ENCODE peak calls at places on chromosomes 1 and 21, in nine cellular contexts. M is GM23248, E is neural progenitor cell, S is H9, X is K562, L is trophoblast cell, J is H1, K is mesendoderm, Z is IMR-90. T is an unnamed sample. For H3K4me1, the result is how much of the 10 kb centered on the place peaks cover.

GRCh38 chr1:165697491-165697880 is 876 bp downstream of the ALDH9A1 start:
- DNase-seq in S (no peak), J (no peak), L (peak), E (peak), Z (no peak), M (peak), X (no peak), K (no peak), T (no peak)

GRCh38 chr1:38559180-38559874 is 300.2 kb downstream of the RRAGC start:
- DNase-seq in S (no peak), E (no peak), L (no peak), M (peak), X (no peak), Z (no peak), J (no peak), K (no peak), T (no peak)

GRCh38 chr1:29890201-29890959 is 654.1 kb downstream of the PTPRU start:
- DNase-seq in M (no peak), J (no peak), X (no peak), K (no peak), Z (no peak), E (no peak), S (no peak), L (no peak), T (no peak)

GRCh38 chr1:66250483-66250882 is 283.5 kb upstream of the SGIP1 start:
- DNase-seq in M (no peak), L (peak), K (no peak), X (no peak), Z (no peak), E (no peak), S (no peak), J (no peak), T (no peak)

GRCh38 chr1:175073054-175073453 is 5.4 kb downstream of the TNN start:
- DNase-seq in E (no peak), K (no peak), S (no peak), Z (no peak), X (no peak), L (peak), J (no peak), M (peak), T (peak)

GRCh38 chr1:20233394-20233793 is 47.1 kb upstream of the PLA2G2C start:
- DNase-seq in M (peak), K (peak), X (peak), E (peak), J (no peak), S (no peak), Z (peak), L (peak), T (peak)

GRCh38 chr1:245213066-245213465 is 58.3 kb downstream of the KIF26B start:
- DNase-seq in L (no peak), J (no peak), E (no peak), X (no peak), Z (no peak), M (no peak), S (no peak), K (no peak), T (no peak)

GRCh38 chr21:38817371-38818335 is 11.9 kb downstream of the ETS2 start:
- DNase-seq in L (peak), J (no peak), K (no peak), S (no peak), E (no peak), M (peak), Z (peak), X (no peak), T (no peak)

GRCh38 chr1:22216210-22216883 is 73.5 kb upstream of the WNT4 start:
- DNase-seq in S (peak), M (peak), L (no peak), E (peak), K (no peak), J (no peak), Z (no peak), X (no peak), T (no peak)

GRCh38 chr1:42385283-42385682 is 4.7 kb downstream of the RIMKLA start:
- DNase-seq in M (peak), Z (peak), L (no peak), X (no peak), E (no peak), J (no peak), S (no peak), K (peak), T (no peak)

GRCh38 chr21:33259428-33259827 is 6.7 kb upstream of the IL10RB start:
- DNase-seq in X (no peak), M (peak), L (no peak), J (no peak), S (no peak), K (no peak), Z (peak), E (no peak), T (no peak)

GRCh38 chr1:242524571-242525359 is at the start of gene PLD5:
- DNase-seq in E (peak), L (peak), M (peak), S (peak), J (peak), Z (no peak), K (peak), X (peak), T (no peak)

GRCh38 chr21:34278451-34278850 is 85.4 kb upstream of the KCNE2 start:
- DNase-seq in S (no peak), K (no peak), X (no peak), Z (no peak), M (no peak), L (no peak), J (no peak), E (no peak), T (no peak)

GRCh38 chr1:95752515-95753381 is 518.7 kb downstream of the RWDD3 start:
- DNase-seq in M (no peak), J (no peak), S (no peak), L (no peak), K (no peak), Z (no peak), E (no peak), X (no peak), T (no peak)

GRCh38 chr1:201503397-201504176 is 3.3 kb downstream of the CSRP1 start:
- DNase-seq in E (peak), K (peak), S (peak), Z (peak), X (no peak), M (peak), J (no peak), L (peak), T (no peak)

GRCh38 chr1:233357595-233358446 is 30.3 kb downstream of the MAP3K21 start:
- DNase-seq in J (no peak), X (no peak), L (no peak), M (no peak), E (no peak), S (no peak), Z (no peak), K (no peak), T (peak)

GRCh38 chr1:41411229-41411628 is 50.0 kb downstream of the FOXO6 start:
- DNase-seq in L (peak), S (no peak), K (peak), J (no peak), Z (no peak), X (no peak), E (no peak), M (no peak), T (no peak)

GRCh38 chr1:112435448-112435847 is 39.4 kb downstream of the CTTNBP2NL start:
- DNase-seq in Z (no peak), S (no peak), E (no peak), J (no peak), K (no peak), X (no peak), L (no peak), M (no peak), T (no peak)

GRCh38 chr1:70429219-70429618 is 18.2 kb downstream of the CTH start:
- DNase-seq in J (no peak), Z (peak), E (no peak), S (no peak), K (no peak), X (no peak), M (peak), L (no peak), T (no peak)

GRCh38 chr21:34671891-34672290 is 3.1 kb downstream of the CLIC6 start:
- DNase-seq in E (no peak), M (no peak), J (no peak), L (no peak), S (no peak), K (no peak), X (no peak), Z (no peak), T (no peak)

GRCh38 chr1:27487927-27488522 is 1.9 kb downstream of the WASF2 start:
- DNase-seq in J (no peak), M (peak), K (no peak), L (peak), S (no peak), Z (no peak), X (no peak), E (no peak), T (peak)

GRCh38 chr1:22137006-22137720 is 5.7 kb downstream of the WNT4 start:
- DNase-seq in M (no peak), E (peak), K (peak), Z (peak), J (no peak), S (peak), X (no peak), L (no peak), T (no peak)

GRCh38 chr1:153586347-153586746 is 20.7 kb upstream of the S100A2 start:
- DNase-seq in S (no peak), M (no peak), Z (no peak), J (no peak), L (no peak), E (no peak), X (no peak), K (no peak), T (no peak)

DNA sequence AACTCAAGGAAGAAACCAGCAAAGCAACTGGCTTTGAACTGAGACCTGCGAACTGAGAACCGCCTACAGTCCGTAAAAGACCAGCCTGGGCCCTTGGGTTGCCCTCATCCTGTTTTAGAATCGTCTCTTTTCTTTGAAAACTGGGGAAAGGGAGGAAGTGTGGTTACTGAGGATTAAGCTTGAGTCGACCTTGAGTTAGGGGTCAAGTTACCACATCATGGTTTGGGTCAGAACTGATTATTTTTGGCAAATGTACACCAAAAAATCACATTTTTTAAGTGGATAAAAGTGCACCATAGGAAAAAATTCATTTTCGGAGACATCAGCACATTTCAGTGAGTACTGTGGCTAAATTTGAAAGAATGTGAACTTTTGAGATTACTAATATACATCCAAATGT is 76.9 kb upstream of the KAZN start:
- DNase-seq in X (no peak), K (no peak), S (no peak), E (no peak), Z (no peak), M (no peak), L (no peak), J (no peak), T (no peak)
- H3K4me2 ChIP-seq in X (no peak), K (no peak), S (no peak), E (no peak), Z (no peak), M (peak), L (no peak), J (no peak), T (no peak)

DNA sequence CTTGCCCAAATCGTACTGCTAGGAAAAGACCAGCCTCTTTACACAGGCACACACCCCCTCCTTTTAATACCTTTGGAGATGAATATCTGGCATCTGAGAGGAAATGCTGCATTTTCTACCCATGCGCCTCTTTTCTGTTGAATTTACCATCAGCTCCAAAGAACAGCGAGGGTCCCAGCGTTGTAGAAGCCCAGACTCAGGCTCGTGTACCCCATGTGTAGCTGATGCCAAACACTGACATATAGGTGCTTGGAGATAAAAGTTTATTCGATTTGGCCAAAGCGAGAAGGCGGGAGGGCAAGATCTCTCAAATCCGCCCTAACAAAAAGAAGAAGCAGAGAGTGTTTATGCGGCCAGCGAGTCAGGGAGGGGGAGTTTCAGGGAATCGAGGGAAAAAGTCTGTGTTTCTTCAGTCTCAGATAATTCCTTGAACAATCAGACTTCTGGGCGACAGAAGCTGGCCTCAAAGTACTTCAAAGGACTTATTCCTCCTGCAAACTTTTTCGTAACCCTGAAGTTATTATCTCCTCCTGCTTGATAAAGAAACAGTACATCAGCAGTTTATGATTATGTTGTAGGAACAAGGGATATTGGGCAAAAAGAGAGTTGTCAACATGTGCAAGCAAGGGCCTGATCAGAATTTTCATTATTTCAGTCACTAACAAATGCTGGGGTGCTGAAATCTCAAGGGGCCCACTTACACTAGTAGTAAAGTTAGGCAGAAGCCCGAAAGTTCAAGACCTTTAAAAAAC is 642 bp upstream of the CREG1 start:
- DNase-seq in M (no peak), X (no peak), S (no peak), E (peak), J (peak), L (no peak), Z (no peak), K (peak), T (peak)
- H3K9ac ChIP-seq in M (peak), X (peak), S (peak), E (no peak), J (no peak), L (no peak), Z (no peak), K (peak), T (peak)

GRCh38 chr1:151936203-151936602 is 26.9 kb upstream of the THEM4 start:
- DNase-seq in S (no peak), J (no peak), E (no peak), M (no peak), K (no peak), L (no peak), Z (no peak), X (no peak), T (no peak)

GRCh38 chr1:151936653-151937052 is 27.3 kb upstream of the THEM4 start:
- DNase-seq in L (no peak), S (no peak), E (peak), J (no peak), X (peak), K (peak), M (no peak), Z (no peak), T (no peak)

GRCh38 chr1:151939789-151940188 is 30.5 kb upstream of the THEM4 start:
- DNase-seq in M (no peak), L (no peak), Z (no peak), S (no peak), X (no peak), K (no peak), E (no peak), J (no peak), T (peak)

GRCh38 chr1:151942882-151943281 is 33.6 kb upstream of the THEM4 start:
- DNase-seq in M (no peak), Z (no peak), X (no peak), S (no peak), E (no peak), L (peak), K (no peak), J (no peak), T (no peak)

GRCh38 chr1:151939141-151939540 is 29.8 kb upstream of the THEM4 start:
- DNase-seq in E (no peak), K (no peak), L (peak), Z (no peak), M (no peak), X (no peak), J (no peak), S (no peak), T (no peak)
- H3K4me1 ChIP-seq in E (under half), K (under half), L (under half), Z (under half), M (under half), X (under half), J (under half), S (under half), T (under half)

DNA sequence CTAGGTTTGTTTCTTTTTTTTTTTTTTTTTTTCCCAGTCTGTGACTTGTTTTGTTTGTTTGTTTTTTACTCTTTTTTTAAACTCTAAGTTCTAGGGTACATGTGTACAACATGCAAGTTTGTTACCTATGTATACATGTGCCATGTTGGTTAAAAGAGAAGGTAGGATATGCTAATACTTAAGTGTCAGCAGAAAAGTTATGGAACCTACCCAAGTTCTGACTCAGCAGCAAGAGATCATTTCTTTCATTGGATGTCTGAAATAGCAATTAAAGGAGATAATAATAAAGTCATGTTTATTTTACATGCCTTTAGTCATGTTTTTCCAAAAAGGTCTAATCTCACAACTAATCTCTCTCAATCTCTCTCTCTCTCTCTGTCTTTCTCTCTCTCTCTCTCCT is 87.4 kb upstream of the PALMD start:
- DNase-seq in K (no peak), S (no peak), X (no peak), J (no peak), M (peak), L (no peak), E (no peak), Z (peak), T (no peak)
- H3K4me2 ChIP-seq in K (no peak), S (no peak), X (no peak), J (no peak), M (peak), L (no peak), E (no peak), Z (no peak), T (no peak)

GRCh38 chr1:198619375-198620140 is 19.3 kb upstream of the PTPRC start:
- DNase-seq in J (no peak), K (no peak), L (no peak), S (no peak), Z (no peak), X (no peak), M (no peak), E (no peak), T (peak)

GRCh38 chr1:198623920-198624647 is 14.8 kb upstream of the PTPRC start:
- DNase-seq in E (no peak), M (peak), X (no peak), J (no peak), L (no peak), Z (peak), K (no peak), S (no peak), T (peak)

GRCh38 chr1:198622532-198623218 is 16.2 kb upstream of the PTPRC start:
- DNase-seq in J (no peak), X (no peak), E (no peak), M (no peak), Z (no peak), L (no peak), S (no peak), K (no peak), T (peak)

GRCh38 chr1:198620951-198621824 is 17.7 kb upstream of the PTPRC start:
- DNase-seq in S (no peak), M (no peak), Z (no peak), E (no peak), L (peak), J (no peak), K (no peak), X (no peak), T (peak)

DNA sequence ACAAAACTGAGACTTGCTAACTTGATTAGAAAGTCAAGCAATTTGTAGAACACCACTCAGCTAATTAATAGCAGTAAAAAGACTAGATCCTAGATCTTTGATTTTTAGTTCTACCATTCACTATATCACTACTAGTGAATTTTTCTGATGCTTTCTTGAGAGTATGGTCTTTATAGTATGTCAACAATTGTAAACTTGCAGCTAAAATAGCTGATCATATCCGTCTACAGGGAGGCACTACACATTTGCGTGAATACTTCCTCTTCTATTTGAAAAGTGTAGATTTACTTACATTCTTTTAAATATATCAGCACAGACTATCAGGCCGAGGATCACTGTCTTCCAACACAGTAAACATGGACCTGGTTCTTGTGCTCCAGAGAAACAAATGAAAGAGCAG is 18.6 kb upstream of the PTPRC start:
- DNase-seq in S (no peak), M (no peak), E (no peak), J (no peak), X (no peak), K (no peak), L (peak), Z (no peak), T (peak)
- H3K9ac ChIP-seq in S (no peak), M (no peak), E (no peak), J (no peak), X (no peak), K (no peak), L (no peak), Z (no peak), T (peak)

DNA sequence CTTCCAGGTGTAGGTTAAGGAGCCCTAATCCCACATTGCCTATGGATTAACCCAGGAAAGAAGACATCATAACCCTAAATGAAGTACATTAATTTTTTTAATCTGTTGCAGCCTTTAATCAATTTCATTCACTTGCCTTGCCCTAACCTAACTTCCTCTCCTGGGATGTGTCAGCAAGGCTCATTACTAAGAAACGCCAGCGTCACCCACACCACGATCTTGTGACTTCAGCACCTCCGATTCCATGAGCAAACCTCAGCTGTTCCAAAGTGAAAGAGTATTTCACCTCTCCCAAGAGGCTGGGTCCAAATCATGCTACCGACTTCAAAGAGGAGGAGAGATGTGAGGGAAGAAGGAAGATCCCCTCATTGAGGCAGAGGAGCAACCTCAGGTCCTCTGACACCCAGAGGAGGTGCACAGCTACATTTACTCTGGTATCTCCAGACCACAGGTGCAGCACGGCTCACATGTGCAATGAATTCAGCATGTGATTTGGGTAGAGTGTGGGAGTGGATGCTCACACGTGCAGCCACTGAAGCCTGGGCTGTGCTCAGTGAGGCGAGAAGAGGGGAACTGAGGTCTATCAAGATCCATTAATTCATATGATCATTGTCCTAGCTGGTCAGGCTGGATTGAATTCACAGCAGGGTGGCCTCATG is 134.1 kb downstream of the SLC30A10 start:
- DNase-seq in M (no peak), K (no peak), J (no peak), Z (no peak), S (no peak), X (no peak), L (no peak), E (no peak), T (no peak)
- H3K4me1 ChIP-seq in M (under half), K (under half), J (under half), Z (under half), S (under half), X (under half), L (under half), E (under half), T (under half)

GRCh38 chr1:34127006-34128000 is 37.7 kb downstream of the CSMD2 start:
- DNase-seq in Z (no peak), E (no peak), M (no peak), X (no peak), K (no peak), J (peak), S (no peak), L (no peak), T (no peak)
- H3K4me2 ChIP-seq in Z (no peak), E (no peak), M (no peak), X (no peak), K (no peak), J (no peak), S (no peak), L (no peak), T (no peak)

DNA sequence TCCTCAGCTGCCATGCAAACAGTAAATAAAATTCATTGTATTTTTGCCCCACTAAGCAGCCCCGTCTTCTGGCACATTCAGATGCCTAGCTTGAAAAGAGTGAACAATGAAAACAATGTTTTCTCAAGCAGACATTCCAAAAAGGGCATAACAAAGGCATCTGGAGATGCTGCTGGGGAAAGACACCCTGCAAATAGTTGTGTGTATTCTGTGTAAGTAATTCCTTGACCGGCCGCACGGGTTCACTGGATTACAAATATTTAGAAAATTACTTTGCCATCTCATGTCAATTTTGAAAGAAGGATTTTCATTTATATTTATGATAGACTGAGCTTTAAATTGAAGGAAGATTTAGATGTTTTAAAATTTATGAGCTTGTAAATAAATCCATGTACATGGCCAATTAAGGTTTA is 142.2 kb downstream of the SLC45A1 start:
- DNase-seq in J (no peak), E (peak), L (peak), M (peak), Z (no peak), S (no peak), X (no peak), K (peak), T (no peak)
- H3K9ac ChIP-seq in J (no peak), E (no peak), L (no peak), M (no peak), Z (no peak), S (no peak), X (no peak), K (no peak), T (no peak)

T was measured in Karpas-422.